ENCODE peak calls at places on chromosomes 3 and 15, in seven cellular contexts. H, W, N, D, G, R and C are unnamed samples.
A peak's percentile ranks its signal among the peaks of the same experiment; 100 is the strongest.

GRCh38 chr3:105867690-105868449 is 942 bp downstream of the CBLB start:
- DNase-seq in D (peak; percentile 49), N (no peak), R (peak; percentile 39), H (no peak), W (no peak), G (peak; percentile 13), C (no peak)

GRCh38 chr3:12479919-12480425 is 4.3 kb upstream of the TSEN2 start:
- DNase-seq in N (no peak), G (peak; percentile 85), D (peak; percentile 8), R (peak; percentile 71), W (peak; percentile 39), H (peak; percentile 33), C (no peak)

GRCh38 chr3:33639889-33640288 is 78.2 kb downstream of the CLASP2 start:
- DNase-seq in R (no peak), D (no peak), N (no peak), H (no peak), W (no peak), G (no peak), C (no peak)

GRCh38 chr15:99682455-99682854 is 50.8 kb downstream of the LYSMD4 start:
- DNase-seq in D (peak; percentile 70), N (no peak), H (no peak), W (peak; percentile 76), G (no peak), R (peak; percentile 89), C (peak; percentile 75)

GRCh38 chr15:92808611-92809063 is 91.5 kb upstream of the CHD2 start:
- DNase-seq in G (peak; percentile 69), N (peak; percentile 63), R (peak; percentile 54), H (peak; percentile 44), D (peak; percentile 62), W (peak; percentile 86), C (no peak)

GRCh38 chr3:123072152-123072551 is 5.3 kb downstream of the PDIA5 start:
- DNase-seq in N (no peak), G (no peak), W (no peak), R (no peak), D (no peak), H (no peak), C (no peak)

GRCh38 chr3:24450142-24450932 is 44.3 kb downstream of the THRB start:
- DNase-seq in W (no peak), H (no peak), R (peak; percentile 4), N (no peak), D (no peak), G (no peak), C (no peak)

GRCh38 chr3:37526511-37526910 is 335.2 kb upstream of the CTDSPL start:
- DNase-seq in R (peak; percentile 94), D (no peak), N (peak; percentile 82), G (no peak), H (peak; percentile 84), W (peak; percentile 37), C (no peak)

GRCh38 chr15:77606142-77607034 is 26.3 kb downstream of the LINGO1 start:
- DNase-seq in W (peak; percentile 35), H (no peak), N (no peak), G (no peak), D (no peak), R (peak; percentile 7), C (no peak)

GRCh38 chr15:96268421-96269204 is 61.9 kb upstream of the NR2F2 start:
- DNase-seq in G (peak; percentile 58), H (no peak), W (peak; percentile 42), D (peak; percentile 47), N (no peak), R (peak; percentile 45), C (no peak)

GRCh38 chr3:11001020-11001657 is 8.6 kb downstream of the SLC6A1 start:
- DNase-seq in R (no peak), G (peak; percentile 36), D (no peak), W (no peak), N (no peak), H (no peak), C (no peak)

GRCh38 chr3:171967137-171967783 is 72.1 kb upstream of the FNDC3B start:
- DNase-seq in R (peak; percentile 93), H (peak; percentile 24), W (peak; percentile 95), G (no peak), N (no peak), D (peak; percentile 62), C (peak; percentile 77)

GRCh38 chr3:125186261-125186770 is 26.2 kb downstream of the SLC12A8 start:
- DNase-seq in D (no peak), R (peak; percentile 51), G (no peak), N (no peak), W (peak; percentile 41), H (no peak), C (no peak)

GRCh38 chr3:45929042-45929679 is 14.1 kb upstream of the CXCR6 start:
- DNase-seq in R (peak; percentile 30), N (no peak), G (peak; percentile 64), H (no peak), D (no peak), W (peak; percentile 16), C (no peak)

GRCh38 chr3:98039322-98040024 is 4.4 kb upstream of the GABRR3 start:
- DNase-seq in R (peak; percentile 91), H (peak; percentile 49), N (peak; percentile 28), D (peak; percentile 80), W (peak; percentile 81), G (peak; percentile 84), C (peak; percentile 77)

GRCh38 chr3:86046436-86047328 is 944.3 kb downstream of the VGLL3 start:
- DNase-seq in W (no peak), D (no peak), H (no peak), R (no peak), G (no peak), N (no peak), C (no peak)

GRCh38 chr3:29759443-29760033 is 478.7 kb downstream of the RBMS3 start:
- DNase-seq in R (peak; percentile 62), W (peak; percentile 69), G (no peak), H (peak; percentile 9), N (peak; percentile 18), D (peak; percentile 78), C (no peak)

GRCh38 chr15:44710236-44711088 is 661 bp downstream of the PATL2 start:
- DNase-seq in H (peak; percentile 48), D (no peak), G (peak; percentile 40), N (peak; percentile 20), W (peak; percentile 22), R (peak; percentile 47), C (no peak)

GRCh38 chr3:144128117-144128892 is 156.7 kb downstream of the DIPK2A start:
- DNase-seq in N (no peak), R (no peak), D (no peak), H (no peak), G (peak; percentile 8), W (no peak), C (no peak)

GRCh38 chr3:78757734-78758133 is 1010.1 kb downstream of the ROBO1 start:
- DNase-seq in D (no peak), N (no peak), H (no peak), G (no peak), R (no peak), W (no peak), C (no peak)

GRCh38 chr3:182303169-182303568 is 490.1 kb upstream of the ATP11B start:
- DNase-seq in N (no peak), G (no peak), W (no peak), H (no peak), D (peak; percentile 16), R (no peak), C (no peak)

GRCh38 chr15:38547255-38547997 is 17.2 kb downstream of the RASGRP1 start:
- DNase-seq in N (no peak), D (no peak), H (no peak), W (peak; percentile 85), G (no peak), R (peak; percentile 51), C (peak; percentile 32)

GRCh38 chr15:72323752-72324151 is 3.8 kb upstream of the CELF6 start:
- DNase-seq in N (no peak), R (no peak), G (no peak), W (no peak), D (no peak), H (no peak), C (no peak)
- TF ChIP-seq CTCF in N (no peak), R (no peak), G (no peak), W (no peak), D (no peak), H (no peak), C (no peak)

GRCh38 chr15:31390029-31390428 is 63.4 kb downstream of the KLF13 start:
- DNase-seq in H (no peak), G (no peak), D (no peak), W (no peak), N (no peak), R (no peak), C (no peak)

GRCh38 chr15:31391687-31392671 is 65.3 kb downstream of the KLF13 start:
- DNase-seq in N (peak; percentile 78), W (peak; percentile 81), D (peak; percentile 41), H (peak; percentile 87), R (peak; percentile 72), G (peak; percentile 77), C (no peak)

GRCh38 chr15:31392761-31393401 is 66.2 kb downstream of the KLF13 start:
- DNase-seq in N (no peak), W (no peak), R (no peak), G (peak; percentile 43), D (no peak), H (no peak), C (no peak)

GRCh38 chr15:31389576-31389975 is 62.9 kb downstream of the KLF13 start:
- DNase-seq in N (no peak), D (no peak), G (no peak), H (no peak), R (no peak), W (no peak), C (no peak)

GRCh38 chr15:31390777-31391486 is 64.3 kb downstream of the KLF13 start:
- DNase-seq in D (no peak), G (no peak), R (no peak), W (no peak), H (no peak), N (no peak), C (no peak)
- H3K4me3 ChIP-seq in D (no peak overlapping the region), G (no peak overlapping the region), R (no peak overlapping the region), W (no peak overlapping the region), H (no peak overlapping the region), N (peak overlapping the region; percentile 86), C (no peak overlapping the region)

GRCh38 chr3:71288269-71288930 is 295.1 kb downstream of the FOXP1 start:
- DNase-seq in W (peak; percentile 37), D (no peak), N (no peak), H (no peak), R (no peak), G (no peak), C (no peak)
- TF ChIP-seq CTCF in W (no peak), D (no peak), N (no peak), H (no peak), R (no peak), G (no peak), C (no peak)

GRCh38 chr3:112848196-112848595 is 1.5 kb upstream of the CD200R1L start:
- DNase-seq in N (no peak), D (no peak), G (no peak), R (no peak), H (no peak), W (no peak), C (no peak)

GRCh38 chr3:112845772-112846171 is 892 bp downstream of the CD200R1L start:
- DNase-seq in D (no peak), G (no peak), H (no peak), W (no peak), N (no peak), R (no peak), C (no peak)

GRCh38 chr3:112846764-112847163 is at the start of gene CD200R1L:
- DNase-seq in G (no peak), D (no peak), N (no peak), R (no peak), H (no peak), W (no peak), C (no peak)

DNA sequence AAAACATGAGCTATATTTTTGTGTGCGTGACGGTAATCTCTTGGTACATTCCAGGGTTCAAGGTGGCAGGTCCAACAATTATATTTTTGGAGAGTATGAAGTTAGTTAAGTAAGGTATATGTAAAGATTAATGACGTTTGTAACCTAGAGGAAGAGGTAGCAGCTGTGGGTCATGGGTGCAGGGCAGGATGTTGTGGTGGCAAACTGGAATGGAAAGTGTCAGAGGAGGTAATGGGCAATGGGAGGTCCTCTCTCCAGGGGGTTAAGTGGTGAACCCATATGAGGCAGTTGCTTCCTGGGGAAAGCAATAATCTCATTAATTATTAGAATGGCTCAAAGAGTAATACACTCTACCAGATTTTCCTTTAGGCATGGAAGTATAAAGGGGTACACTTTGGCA is 1.0 kb upstream of the CD200R1L start:
- DNase-seq in W (no peak), G (no peak), H (no peak), N (no peak), D (no peak), R (no peak), C (no peak)
- H3K4me3 ChIP-seq in W (no peak overlapping the region), G (no peak overlapping the region), H (no peak overlapping the region), N (no peak overlapping the region), D (no peak overlapping the region), R (no peak overlapping the region), C (no peak overlapping the region)